ENCODE peak calls at places on chromosomes 13 and 19, in five cellular contexts. One of them, this sample, is unnamed.

GRCh38 chr19:49639401-49640112 is 386 bp downstream of the RRAS start:
- DNase-seq in activated CD4-positive, alpha-beta T cell treated with anti-CD3 and anti-CD28 coated beads for 1 hour: no peak
- DNase-seq in stimulated activated CD8-positive, alpha-beta memory T cell treated with anti-CD3 and anti-CD28 coated beads, Interleukin-7, amount 100 ng/mL, for 1 hour: no peak
- DNase-seq in NAMALWA: no peak
- DNase-seq in stimulated activated CD4-positive, alpha-beta T cell treated with anti-CD3 and anti-CD28 coated beads, TNF-alpha, amount 100 ng/mL, for 24 hours: no peak
- DNase-seq in this sample: peak

GRCh38 chr13:45951724-45952123 is 100.2 kb upstream of the SIAH3 start:
- DNase-seq in activated CD4-positive, alpha-beta T cell treated with anti-CD3 and anti-CD28 coated beads for 1 hour: no peak
- DNase-seq in stimulated activated CD8-positive, alpha-beta memory T cell treated with anti-CD3 and anti-CD28 coated beads, Interleukin-7, amount 100 ng/mL, for 1 hour: no peak
- DNase-seq in NAMALWA: no peak
- DNase-seq in stimulated activated CD4-positive, alpha-beta T cell treated with anti-CD3 and anti-CD28 coated beads, TNF-alpha, amount 100 ng/mL, for 24 hours: no peak
- DNase-seq in this sample: peak

GRCh38 chr19:31430381-31430780 is 81.1 kb upstream of the TSHZ3 start:
- DNase-seq in activated CD4-positive, alpha-beta T cell treated with anti-CD3 and anti-CD28 coated beads for 1 hour: no peak
- DNase-seq in stimulated activated CD8-positive, alpha-beta memory T cell treated with anti-CD3 and anti-CD28 coated beads, Interleukin-7, amount 100 ng/mL, for 1 hour: no peak
- DNase-seq in NAMALWA: no peak
- DNase-seq in stimulated activated CD4-positive, alpha-beta T cell treated with anti-CD3 and anti-CD28 coated beads, TNF-alpha, amount 100 ng/mL, for 24 hours: no peak
- DNase-seq in this sample: no peak

GRCh38 chr19:41707871-41708371 is 505 bp upstream of the CEACAM5 start:
- DNase-seq in activated CD4-positive, alpha-beta T cell treated with anti-CD3 and anti-CD28 coated beads for 1 hour: no peak
- DNase-seq in stimulated activated CD8-positive, alpha-beta memory T cell treated with anti-CD3 and anti-CD28 coated beads, Interleukin-7, amount 100 ng/mL, for 1 hour: no peak
- DNase-seq in NAMALWA: no peak
- DNase-seq in stimulated activated CD4-positive, alpha-beta T cell treated with anti-CD3 and anti-CD28 coated beads, TNF-alpha, amount 100 ng/mL, for 24 hours: no peak
- DNase-seq in this sample: no peak

GRCh38 chr13:53250272-53250875 is 221.8 kb downstream of the OLFM4 start:
- DNase-seq in activated CD4-positive, alpha-beta T cell treated with anti-CD3 and anti-CD28 coated beads for 1 hour: no peak
- DNase-seq in stimulated activated CD8-positive, alpha-beta memory T cell treated with anti-CD3 and anti-CD28 coated beads, Interleukin-7, amount 100 ng/mL, for 1 hour: no peak
- DNase-seq in NAMALWA: peak
- DNase-seq in stimulated activated CD4-positive, alpha-beta T cell treated with anti-CD3 and anti-CD28 coated beads, TNF-alpha, amount 100 ng/mL, for 24 hours: no peak
- DNase-seq in this sample: peak

GRCh38 chr13:77853701-77854100 is 64.9 kb downstream of the EDNRB start:
- DNase-seq in activated CD4-positive, alpha-beta T cell treated with anti-CD3 and anti-CD28 coated beads for 1 hour: no peak
- DNase-seq in stimulated activated CD8-positive, alpha-beta memory T cell treated with anti-CD3 and anti-CD28 coated beads, Interleukin-7, amount 100 ng/mL, for 1 hour: no peak
- DNase-seq in NAMALWA: no peak
- DNase-seq in stimulated activated CD4-positive, alpha-beta T cell treated with anti-CD3 and anti-CD28 coated beads, TNF-alpha, amount 100 ng/mL, for 24 hours: no peak
- DNase-seq in this sample: no peak

GRCh38 chr13:39245688-39246087 is 207.4 kb downstream of the NHLRC3 start:
- DNase-seq in activated CD4-positive, alpha-beta T cell treated with anti-CD3 and anti-CD28 coated beads for 1 hour: no peak
- DNase-seq in stimulated activated CD8-positive, alpha-beta memory T cell treated with anti-CD3 and anti-CD28 coated beads, Interleukin-7, amount 100 ng/mL, for 1 hour: no peak
- DNase-seq in NAMALWA: no peak
- DNase-seq in stimulated activated CD4-positive, alpha-beta T cell treated with anti-CD3 and anti-CD28 coated beads, TNF-alpha, amount 100 ng/mL, for 24 hours: no peak
- DNase-seq in this sample: no peak

GRCh38 chr19:38515906-38516305 is 82.4 kb downstream of the RYR1 start:
- DNase-seq in activated CD4-positive, alpha-beta T cell treated with anti-CD3 and anti-CD28 coated beads for 1 hour: no peak
- DNase-seq in stimulated activated CD8-positive, alpha-beta memory T cell treated with anti-CD3 and anti-CD28 coated beads, Interleukin-7, amount 100 ng/mL, for 1 hour: no peak
- DNase-seq in NAMALWA: no peak
- DNase-seq in stimulated activated CD4-positive, alpha-beta T cell treated with anti-CD3 and anti-CD28 coated beads, TNF-alpha, amount 100 ng/mL, for 24 hours: no peak
- DNase-seq in this sample: no peak

GRCh38 chr19:42226886-42227285 is 6.8 kb downstream of the ZNF526 start:
- DNase-seq in activated CD4-positive, alpha-beta T cell treated with anti-CD3 and anti-CD28 coated beads for 1 hour: no peak
- DNase-seq in stimulated activated CD8-positive, alpha-beta memory T cell treated with anti-CD3 and anti-CD28 coated beads, Interleukin-7, amount 100 ng/mL, for 1 hour: no peak
- DNase-seq in NAMALWA: no peak
- DNase-seq in stimulated activated CD4-positive, alpha-beta T cell treated with anti-CD3 and anti-CD28 coated beads, TNF-alpha, amount 100 ng/mL, for 24 hours: no peak
- DNase-seq in this sample: no peak

GRCh38 chr13:110379905-110380341 is 72.8 kb downstream of the COL4A2 start:
- DNase-seq in activated CD4-positive, alpha-beta T cell treated with anti-CD3 and anti-CD28 coated beads for 1 hour: no peak
- DNase-seq in stimulated activated CD8-positive, alpha-beta memory T cell treated with anti-CD3 and anti-CD28 coated beads, Interleukin-7, amount 100 ng/mL, for 1 hour: no peak
- DNase-seq in NAMALWA: no peak
- DNase-seq in stimulated activated CD4-positive, alpha-beta T cell treated with anti-CD3 and anti-CD28 coated beads, TNF-alpha, amount 100 ng/mL, for 24 hours: no peak
- DNase-seq in this sample: no peak

GRCh38 chr19:32647361-32647760 is 27.6 kb downstream of the ANKRD27 start:
- DNase-seq in activated CD4-positive, alpha-beta T cell treated with anti-CD3 and anti-CD28 coated beads for 1 hour: no peak
- DNase-seq in stimulated activated CD8-positive, alpha-beta memory T cell treated with anti-CD3 and anti-CD28 coated beads, Interleukin-7, amount 100 ng/mL, for 1 hour: no peak
- DNase-seq in NAMALWA: no peak
- DNase-seq in stimulated activated CD4-positive, alpha-beta T cell treated with anti-CD3 and anti-CD28 coated beads, TNF-alpha, amount 100 ng/mL, for 24 hours: no peak
- DNase-seq in this sample: no peak

GRCh38 chr13:113062691-113063090 is 42.9 kb upstream of the F7 start:
- DNase-seq in activated CD4-positive, alpha-beta T cell treated with anti-CD3 and anti-CD28 coated beads for 1 hour: no peak
- DNase-seq in stimulated activated CD8-positive, alpha-beta memory T cell treated with anti-CD3 and anti-CD28 coated beads, Interleukin-7, amount 100 ng/mL, for 1 hour: no peak
- DNase-seq in NAMALWA: no peak
- DNase-seq in stimulated activated CD4-positive, alpha-beta T cell treated with anti-CD3 and anti-CD28 coated beads, TNF-alpha, amount 100 ng/mL, for 24 hours: no peak
- DNase-seq in this sample: no peak

GRCh38 chr13:29924482-29924884 is 74.1 kb upstream of the UBL3 start:
- DNase-seq in activated CD4-positive, alpha-beta T cell treated with anti-CD3 and anti-CD28 coated beads for 1 hour: no peak
- DNase-seq in stimulated activated CD8-positive, alpha-beta memory T cell treated with anti-CD3 and anti-CD28 coated beads, Interleukin-7, amount 100 ng/mL, for 1 hour: no peak
- DNase-seq in NAMALWA: no peak
- DNase-seq in stimulated activated CD4-positive, alpha-beta T cell treated with anti-CD3 and anti-CD28 coated beads, TNF-alpha, amount 100 ng/mL, for 24 hours: no peak
- DNase-seq in this sample: no peak